ENCODE peak calls at places on chromosomes 12 and 14, in eight cellular contexts. Y, P, Q, V, B, C, U and W are unnamed samples.

GRCh38 chr12:61584943-61585342 is 675.3 kb upstream of the USP15 start:
- DNase-seq in U (no peak), P (no peak), Q (no peak), C (no peak), B (no peak), V (no peak), Y (no peak), W (no peak)

GRCh38 chr12:111156304-111156703 is 212.6 kb downstream of the PHETA1 start:
- DNase-seq in Q (no peak), U (no peak), V (no peak), C (no peak), B (no peak), P (no peak), Y (no peak), W (no peak)

GRCh38 chr14:20855652-20856291 is 35.4 kb upstream of the RNASE3 start:
- DNase-seq in Q (no peak), B (no peak), C (peak), P (peak), U (peak), Y (peak), V (peak), W (no peak)

GRCh38 chr12:31749024-31749704 is 20.3 kb upstream of the AMN1 start:
- DNase-seq in P (peak), U (peak), B (peak), Q (no peak), V (no peak), C (no peak), Y (peak), W (peak)

GRCh38 chr14:92885279-92886061 is 37.5 kb upstream of the CHGA start:
- DNase-seq in C (no peak), Q (no peak), V (no peak), B (no peak), U (no peak), P (no peak), Y (no peak), W (no peak)

GRCh38 chr12:3154006-3154405 is 76.8 kb downstream of the TSPAN9 start:
- DNase-seq in P (no peak), U (no peak), Y (no peak), V (no peak), C (no peak), Q (no peak), B (no peak), W (no peak)

GRCh38 chr12:112676526-112676925 is 115.0 kb upstream of the RPH3A start:
- DNase-seq in P (no peak), B (no peak), C (no peak), Q (no peak), Y (peak), U (peak), V (no peak), W (no peak)

GRCh38 chr14:58752782-58753181 is 115.0 kb downstream of the DACT1 start:
- DNase-seq in Q (peak), B (no peak), P (peak), Y (peak), V (peak), C (peak), U (no peak), W (no peak)

GRCh38 chr14:75283884-75284563 is 5.4 kb downstream of the FOS start:
- DNase-seq in U (no peak), B (no peak), C (no peak), P (peak), Y (no peak), V (no peak), Q (no peak), W (no peak)

GRCh38 chr12:94867066-94867855 is 136.2 kb downstream of the NDUFA12 start:
- DNase-seq in B (no peak), Q (no peak), U (no peak), Y (no peak), C (no peak), V (no peak), P (peak), W (no peak)

GRCh38 chr12:64457036-64457435 is 5.1 kb downstream of the TBK1 start:
- DNase-seq in U (no peak), B (no peak), P (peak), C (no peak), V (no peak), Q (no peak), Y (no peak), W (no peak)

GRCh38 chr12:52313926-52314325 is 7.3 kb downstream of the KRT83 start:
- DNase-seq in Y (no peak), Q (no peak), C (no peak), P (no peak), U (no peak), V (no peak), B (no peak), W (no peak)

GRCh38 chr12:105317453-105317852 is 13.0 kb upstream of the C12orf75 start:
- DNase-seq in Q (no peak), P (peak), U (no peak), Y (no peak), B (no peak), C (no peak), V (no peak), W (no peak)

GRCh38 chr12:106145539-106146447 is 7.0 kb upstream of the NUAK1 start:
- DNase-seq in V (no peak), Y (peak), C (no peak), Q (no peak), U (no peak), B (no peak), P (peak), W (no peak)

GRCh38 chr12:82650627-82651337 is 35.9 kb upstream of the TMTC2 start:
- DNase-seq in U (no peak), Y (peak), P (peak), B (no peak), Q (no peak), C (no peak), V (no peak), W (no peak)

GRCh38 chr12:68630050-68630449 is 19.4 kb downstream of the RAP1B start:
- DNase-seq in B (no peak), U (no peak), P (no peak), Y (no peak), Q (no peak), C (no peak), V (no peak), W (no peak)

GRCh38 chr12:70044170-70044569 is 199.1 kb upstream of the CNOT2 start:
- DNase-seq in B (no peak), Y (no peak), V (no peak), Q (no peak), C (no peak), P (peak), U (no peak), W (no peak)

GRCh38 chr12:104420868-104421267 is 35.9 kb upstream of the CHST11 start:
- DNase-seq in B (no peak), C (no peak), U (no peak), P (no peak), Q (no peak), V (no peak), Y (no peak), W (no peak)

GRCh38 chr14:56422703-56423213 is 156.8 kb upstream of the TMEM260 start:
- DNase-seq in Q (no peak), V (no peak), B (peak), U (peak), C (peak), P (peak), Y (peak), W (no peak)

GRCh38 chr12:83042441-83043215 is 355.9 kb downstream of the TMTC2 start:
- DNase-seq in B (no peak), P (no peak), C (no peak), Q (no peak), V (no peak), U (peak), Y (peak), W (no peak)

GRCh38 chr12:107891967-107892366 is 117.5 kb downstream of the ASCL4 start:
- DNase-seq in P (peak), C (no peak), U (peak), Y (no peak), B (no peak), Q (no peak), V (no peak), W (no peak)